ENCODE peak calls at places on chromosome 21, in ten cellular contexts. R is EH; Z is GM12891; Y is HTR-8/SVneo; P is germinal center; T is PC-3; J is astrocyte; H is posterior vena cava; O is mammary epithelial cell; S is activated T-cell treated with anti-CD3 and anti-CD28 coated beads, Interleukin-2, amount 50 U/mL, for 4 hours. M is an unnamed sample.

GRCh38 chr21:35641271-35642016 is 418.9 kb downstream of the SETD4 start:
- DNase-seq in S (no peak), J (peak; percentile 65), O (no peak), T (no peak), H (no peak), P (no peak), Z (no peak), Y (no peak), R (peak; percentile 89), M (peak; percentile 25)

GRCh38 chr21:32328595-32328994 is 29.9 kb downstream of the MRAP start:
- DNase-seq in Y (no peak), O (no peak), P (no peak), J (peak; percentile 76), S (no peak), R (peak; percentile 63), H (no peak), Z (no peak), T (no peak), M (no peak)

GRCh38 chr21:45405819-45406762 is 1.1 kb downstream of the COL18A1 start:
- DNase-seq in H (peak; percentile 83), O (peak; percentile 38), J (peak; percentile 55), Y (peak; percentile 35), R (peak; percentile 44), T (peak; percentile 63), Z (no peak), P (no peak), S (no peak), M (no peak)

GRCh38 chr21:42587036-42587435 is 66.4 kb upstream of the PDE9A start:
- DNase-seq in S (no peak), P (no peak), Y (no peak), T (no peak), R (no peak), O (no peak), Z (no peak), J (no peak), H (peak; percentile 70), M (no peak)

GRCh38 chr21:36889401-36889800 is 77.1 kb downstream of the HLCS start:
- DNase-seq in R (no peak), J (peak; percentile 85), Z (no peak), P (no peak), H (no peak), T (no peak), Y (no peak), S (no peak), O (no peak), M (no peak)

GRCh38 chr21:28253378-28253777 is 739.3 kb downstream of the LTN1 start:
- DNase-seq in Z (no peak), O (peak; percentile 34), H (no peak), R (peak; percentile 85), J (peak; percentile 66), S (no peak), Y (no peak), P (no peak), T (peak; percentile 62), M (peak; percentile 75)

GRCh38 chr21:42939581-42940413 is 14.4 kb upstream of the ERVH48-1 start:
- DNase-seq in P (no peak), Z (no peak), O (peak; percentile 97), S (no peak), R (peak; percentile 96), Y (peak; percentile 84), T (peak; percentile 99), H (peak; percentile 82), J (peak; percentile 94), M (peak; percentile 98)

GRCh38 chr21:17513214-17514123 is 626 bp downstream of the CXADR start:
- DNase-seq in P (peak; percentile 18), R (no peak), Y (peak; percentile 23), J (peak; percentile 50), H (no peak), T (peak; percentile 38), O (peak; percentile 52), Z (peak; percentile 27), S (peak; percentile 9), M (peak; percentile 54)

GRCh38 chr21:43291347-43291950 is 122.6 kb downstream of the CRYAA start:
- DNase-seq in Y (no peak), H (no peak), S (no peak), R (no peak), J (no peak), T (no peak), Z (no peak), O (no peak), P (no peak), M (no peak)

GRCh38 chr21:26529556-26529955 is 43.5 kb downstream of the CYYR1 start:
- DNase-seq in R (no peak), H (no peak), T (no peak), S (no peak), Z (no peak), P (no peak), O (no peak), Y (no peak), J (no peak), M (no peak)

GRCh38 chr21:38857152-38857825 is 51.6 kb downstream of the ETS2 start:
- DNase-seq in O (no peak), Z (no peak), T (no peak), J (no peak), R (no peak), Y (no peak), P (no peak), S (no peak), H (no peak), M (no peak)

GRCh38 chr21:44956356-44957046 is 16.7 kb downstream of the SLX9 start:
- DNase-seq in R (no peak), J (no peak), P (no peak), O (no peak), T (no peak), S (no peak), Z (no peak), H (no peak), Y (no peak), M (no peak)

GRCh38 chr21:32572574-32573420 is 12.5 kb downstream of the TCP10L start:
- DNase-seq in Z (no peak), T (peak; percentile 10), O (peak; percentile 66), S (no peak), P (no peak), R (no peak), H (no peak), Y (no peak), J (no peak), M (no peak)

GRCh38 chr21:34333150-34333739 is 30.6 kb upstream of the KCNE2 start:
- DNase-seq in H (no peak), J (peak; percentile 87), P (no peak), Z (no peak), S (no peak), T (no peak), R (peak; percentile 93), Y (no peak), O (peak; percentile 17), M (peak; percentile 76)